ENCODE peak calls at places on chromosomes 7 and 10, in seven cellular contexts. One of them, this sample, is unnamed.

GRCh38 chr7:22586101-22586805 is 86.3 kb upstream of the STEAP1B start:
- DNase-seq in fibroblast of mammary gland: no peak
- DNase-seq in naive thymus-derived CD8-positive, alpha-beta T cell: no peak
- DNase-seq in activated T-cell treated with anti-CD3 and anti-CD28 coated beads for 4 hours: no peak
- DNase-seq in body of pancreas: no peak
- DNase-seq in activated T-helper 9 cell treated with anti-CD3 and anti-CD28 coated beads, Interleukin-2, amount 50 U/mL, for 16 hours: no peak
- DNase-seq in LoVo: no peak
- DNase-seq in this sample: no peak

GRCh38 chr7:22597845-22598244 is 97.9 kb upstream of the STEAP1B start:
- DNase-seq in activated T-cell treated with anti-CD3 and anti-CD28 coated beads for 4 hours: no peak
- DNase-seq in body of pancreas: no peak
- DNase-seq in fibroblast of mammary gland: peak; percentile 97
- DNase-seq in LoVo: no peak
- DNase-seq in naive thymus-derived CD8-positive, alpha-beta T cell: no peak
- DNase-seq in activated T-helper 9 cell treated with anti-CD3 and anti-CD28 coated beads, Interleukin-2, amount 50 U/mL, for 16 hours: no peak
- DNase-seq in this sample: no peak

GRCh38 chr10:48605786-48606529 is 1.1 kb upstream of the ARHGAP22 start:
- DNase-seq in naive thymus-derived CD8-positive, alpha-beta T cell: no peak
- DNase-seq in activated T-cell treated with anti-CD3 and anti-CD28 coated beads for 4 hours: no peak
- DNase-seq in activated T-helper 9 cell treated with anti-CD3 and anti-CD28 coated beads, Interleukin-2, amount 50 U/mL, for 16 hours: no peak
- DNase-seq in fibroblast of mammary gland: peak; percentile 86
- DNase-seq in LoVo: no peak
- DNase-seq in body of pancreas: no peak
- DNase-seq in this sample: no peak

GRCh38 chr10:10540383-10540782 is 477.3 kb upstream of the CELF2 start:
- DNase-seq in body of pancreas: no peak
- DNase-seq in naive thymus-derived CD8-positive, alpha-beta T cell: no peak
- DNase-seq in activated T-helper 9 cell treated with anti-CD3 and anti-CD28 coated beads, Interleukin-2, amount 50 U/mL, for 16 hours: no peak
- DNase-seq in fibroblast of mammary gland: peak; percentile 78
- DNase-seq in LoVo: no peak
- DNase-seq in activated T-cell treated with anti-CD3 and anti-CD28 coated beads for 4 hours: no peak
- DNase-seq in this sample: no peak

GRCh38 chr7:113945018-113945938 is 26.5 kb upstream of the PPP1R3A start:
- DNase-seq in fibroblast of mammary gland: no peak
- DNase-seq in body of pancreas: no peak
- DNase-seq in naive thymus-derived CD8-positive, alpha-beta T cell: no peak
- DNase-seq in LoVo: no peak
- DNase-seq in activated T-cell treated with anti-CD3 and anti-CD28 coated beads for 4 hours: no peak
- DNase-seq in activated T-helper 9 cell treated with anti-CD3 and anti-CD28 coated beads, Interleukin-2, amount 50 U/mL, for 16 hours: no peak
- DNase-seq in this sample: no peak

GRCh38 chr10:86368987-86369386 is 2.4 kb upstream of the GRID1 start:
- DNase-seq in activated T-helper 9 cell treated with anti-CD3 and anti-CD28 coated beads, Interleukin-2, amount 50 U/mL, for 16 hours: no peak
- DNase-seq in fibroblast of mammary gland: no peak
- DNase-seq in naive thymus-derived CD8-positive, alpha-beta T cell: no peak
- DNase-seq in LoVo: no peak
- DNase-seq in activated T-cell treated with anti-CD3 and anti-CD28 coated beads for 4 hours: no peak
- DNase-seq in body of pancreas: no peak
- DNase-seq in this sample: no peak

GRCh38 chr10:35271086-35271834 is 65.0 kb upstream of the CCNY start:
- DNase-seq in activated T-helper 9 cell treated with anti-CD3 and anti-CD28 coated beads, Interleukin-2, amount 50 U/mL, for 16 hours: no peak
- DNase-seq in activated T-cell treated with anti-CD3 and anti-CD28 coated beads for 4 hours: no peak
- DNase-seq in fibroblast of mammary gland: no peak
- DNase-seq in LoVo: no peak
- DNase-seq in naive thymus-derived CD8-positive, alpha-beta T cell: no peak
- DNase-seq in body of pancreas: no peak
- DNase-seq in this sample: no peak

GRCh38 chr10:101495324-101495925 is 92.6 kb downstream of the POLL start:
- DNase-seq in LoVo: peak; percentile 8
- DNase-seq in activated T-helper 9 cell treated with anti-CD3 and anti-CD28 coated beads, Interleukin-2, amount 50 U/mL, for 16 hours: no peak
- DNase-seq in body of pancreas: no peak
- DNase-seq in naive thymus-derived CD8-positive, alpha-beta T cell: no peak
- DNase-seq in fibroblast of mammary gland: peak; percentile 8
- DNase-seq in activated T-cell treated with anti-CD3 and anti-CD28 coated beads for 4 hours: no peak
- DNase-seq in this sample: no peak

GRCh38 chr7:12583181-12583580 is 12.7 kb downstream of the SCIN start:
- DNase-seq in activated T-cell treated with anti-CD3 and anti-CD28 coated beads for 4 hours: no peak
- DNase-seq in fibroblast of mammary gland: no peak
- DNase-seq in activated T-helper 9 cell treated with anti-CD3 and anti-CD28 coated beads, Interleukin-2, amount 50 U/mL, for 16 hours: no peak
- DNase-seq in naive thymus-derived CD8-positive, alpha-beta T cell: no peak
- DNase-seq in body of pancreas: no peak
- DNase-seq in LoVo: no peak
- DNase-seq in this sample: no peak